ENCODE peak calls at places on chromosomes 5 and 9, in seven cellular contexts. X is esophagus squamous epithelium, H is fibroblast of lung, F is cardiac muscle cell, Q is lower lobe of right lung, T is HCT116, S is upper lobe of right lung. O is an unnamed sample. For H3K4me1, the result is how much of the 10 kb centered on the place peaks cover.

GRCh38 chr9:91198405-91198804 is 163.3 kb downstream of the AUH start:
- DNase-seq in X (no peak), H (peak), F (no peak), Q (no peak), T (no peak), S (no peak), O (no peak)

GRCh38 chr5:109347252-109347888 is 62.4 kb downstream of the PJA2 start:
- DNase-seq in X (no peak), H (no peak), F (no peak), Q (no peak), T (no peak), S (peak), O (peak)

GRCh38 chr5:150604894-150605440 is 35.5 kb upstream of the SYNPO start:
- DNase-seq in X (no peak), H (no peak), F (no peak), Q (peak), T (no peak), S (no peak), O (no peak)

GRCh38 chr5:125891326-125891725 is 531.9 kb upstream of the GRAMD2B start:
- DNase-seq in X (no peak), H (no peak), F (no peak), Q (no peak), T (no peak), S (no peak), O (no peak)

GRCh38 chr9:26058111-26058895 is 380.1 kb upstream of the TUSC1 start:
- DNase-seq in X (no peak), H (no peak), F (no peak), Q (no peak), T (no peak), S (no peak), O (no peak)

GRCh38 chr9:72703574-72703973 is 182.2 kb downstream of the TMC1 start:
- DNase-seq in X (no peak), H (no peak), F (peak), Q (no peak), T (no peak), S (no peak), O (no peak)

GRCh38 chr9:121660876-121661275 is 9.4 kb downstream of the DAB2IP start:
- DNase-seq in X (no peak), H (no peak), F (no peak), Q (no peak), T (no peak), S (no peak), O (no peak)

GRCh38 chr9:128128836-128129590 is 1.5 kb upstream of the PTGES2 start:
- DNase-seq in X (no peak), H (no peak), F (no peak), Q (peak), T (no peak), S (no peak), O (no peak)

GRCh38 chr9:69393425-69393824 is 68.4 kb downstream of the ENTREP1 start:
- DNase-seq in X (no peak), H (no peak), F (no peak), Q (no peak), T (no peak), S (no peak), O (no peak)

GRCh38 chr9:98873535-98874432 is 66.3 kb downstream of the GALNT12 start:
- DNase-seq in X (no peak), H (peak), F (peak), Q (no peak), T (no peak), S (no peak), O (no peak)

GRCh38 chr9:138066049-138066448 is 188.5 kb downstream of the CACNA1B start:
- DNase-seq in X (no peak), H (no peak), F (no peak), Q (no peak), T (no peak), S (peak), O (no peak)

DNA sequence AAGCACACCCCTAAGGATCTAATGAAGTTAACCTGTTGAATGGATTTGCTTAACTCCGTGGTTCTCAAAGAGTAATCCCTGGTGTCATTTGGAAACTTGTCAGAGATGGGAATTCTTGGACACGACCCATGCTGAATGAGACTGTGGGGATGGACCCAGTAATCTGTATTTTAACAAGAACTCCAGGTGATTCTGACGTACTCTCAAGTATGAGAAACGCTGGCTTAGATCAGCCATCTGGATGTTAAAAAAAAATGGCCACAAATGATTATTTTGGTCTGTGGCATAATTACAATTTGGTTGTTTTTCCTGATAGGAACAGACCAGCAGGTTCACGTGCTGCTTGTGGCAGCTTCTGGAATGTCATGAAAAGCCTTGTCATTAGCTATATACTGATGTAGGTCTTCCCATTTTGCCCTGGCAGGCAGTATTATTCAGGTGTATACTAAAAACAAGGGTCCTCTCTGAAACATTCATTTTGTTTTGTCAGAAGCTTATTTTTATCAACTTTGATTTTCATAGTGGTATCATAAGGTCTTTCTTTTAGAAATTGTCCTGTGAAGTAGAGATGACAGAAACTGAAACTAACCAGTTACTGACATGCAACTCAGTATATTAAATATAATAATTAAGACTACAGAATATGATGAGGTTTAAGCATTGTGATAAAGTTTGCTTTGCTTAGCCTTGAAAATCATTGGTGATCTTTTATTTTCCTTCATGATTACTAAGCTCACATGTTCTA is 15.4 kb downstream of the CPEB4 start:
- DNase-seq in X (no peak), H (no peak), F (no peak), Q (no peak), T (no peak), S (no peak), O (no peak)
- H3K4me1 ChIP-seq in X (under half), H (under half), F (under half), Q (half or more), T (under half), S (half or more), O (under half)

DNA sequence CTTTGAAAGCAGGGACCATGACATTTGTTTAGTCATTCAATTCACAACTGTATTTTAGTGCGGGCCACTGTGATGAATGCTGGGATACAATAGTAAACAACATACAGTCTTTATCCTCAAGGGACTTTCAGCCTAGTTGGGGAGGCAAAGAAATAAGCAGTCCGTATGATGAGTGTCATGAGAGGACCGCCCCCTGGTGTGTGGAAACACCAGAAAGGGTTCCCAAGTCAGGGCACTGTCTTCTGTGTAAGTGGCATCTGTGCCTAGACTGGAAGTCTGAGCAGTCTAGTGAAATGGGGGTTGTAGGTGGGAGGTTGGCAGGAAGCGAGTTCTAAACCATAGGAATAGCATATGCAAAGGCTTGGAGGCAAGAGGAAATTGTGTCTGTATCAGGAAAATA is 6.8 kb downstream of the C9orf43 start:
- DNase-seq in X (no peak), H (no peak), F (no peak), Q (no peak), T (no peak), S (no peak), O (no peak)
- TF ChIP-seq CTCF in X (no peak), H (no peak), F (no peak), Q (no peak), T (no peak), S (no peak), O (no peak)

GRCh38 chr5:139650689-139651501 is 2.7 kb downstream of the CXXC5 start:
- DNase-seq in X (no peak), H (no peak), F (no peak), Q (peak), T (no peak), S (peak), O (no peak)
- H3K4me1 ChIP-seq in X (half or more), H (under half), F (half or more), Q (half or more), T (half or more), S (half or more), O (half or more)

DNA sequence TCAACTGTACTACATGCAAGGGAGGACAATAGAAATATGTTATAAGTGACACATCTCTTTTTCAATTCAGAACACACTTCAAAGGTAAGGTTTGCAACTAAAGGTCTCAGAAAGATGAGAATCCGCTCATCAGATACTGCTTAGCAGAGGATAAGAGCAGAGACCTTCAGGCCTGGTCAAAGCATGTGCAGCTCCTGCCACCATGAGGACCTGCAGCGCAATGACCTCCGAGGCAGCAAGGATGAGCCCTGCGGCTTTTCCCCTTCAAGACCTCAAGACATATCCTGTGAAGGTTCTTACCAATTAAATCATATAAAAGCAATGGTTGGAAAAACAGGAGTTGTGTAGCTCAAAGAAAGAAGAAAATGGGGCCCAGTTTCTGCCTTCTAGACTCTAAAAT is 135.8 kb downstream of the TRIM36 start:
- DNase-seq in X (no peak), H (no peak), F (no peak), Q (no peak), T (no peak), S (no peak), O (peak)
- TF ChIP-seq CTCF in X (no peak), H (no peak), F (no peak), Q (no peak), T (peak), S (no peak), O (peak)

GRCh38 chr9:124394596-124394995 is 20.6 kb downstream of the PSMB7 start:
- DNase-seq in X (no peak), H (no peak), F (no peak), Q (no peak), T (no peak), S (no peak), O (no peak)

GRCh38 chr9:124392254-124392653 is 23.0 kb downstream of the PSMB7 start:
- DNase-seq in X (no peak), H (no peak), F (no peak), Q (peak), T (no peak), S (peak), O (peak)

GRCh38 chr9:124392855-124393460 is 22.3 kb downstream of the PSMB7 start:
- DNase-seq in X (no peak), H (peak), F (peak), Q (no peak), T (peak), S (no peak), O (peak)

GRCh38 chr9:124395826-124396225 is 19.4 kb downstream of the PSMB7 start:
- DNase-seq in X (no peak), H (no peak), F (no peak), Q (no peak), T (no peak), S (no peak), O (no peak)

GRCh38 chr9:124394167-124394566 is 21.1 kb downstream of the PSMB7 start:
- DNase-seq in X (no peak), H (no peak), F (no peak), Q (no peak), T (no peak), S (no peak), O (no peak)
- H3K4me1 ChIP-seq in X (under half), H (under half), F (under half), Q (under half), T (under half), S (under half), O (under half)

DNA sequence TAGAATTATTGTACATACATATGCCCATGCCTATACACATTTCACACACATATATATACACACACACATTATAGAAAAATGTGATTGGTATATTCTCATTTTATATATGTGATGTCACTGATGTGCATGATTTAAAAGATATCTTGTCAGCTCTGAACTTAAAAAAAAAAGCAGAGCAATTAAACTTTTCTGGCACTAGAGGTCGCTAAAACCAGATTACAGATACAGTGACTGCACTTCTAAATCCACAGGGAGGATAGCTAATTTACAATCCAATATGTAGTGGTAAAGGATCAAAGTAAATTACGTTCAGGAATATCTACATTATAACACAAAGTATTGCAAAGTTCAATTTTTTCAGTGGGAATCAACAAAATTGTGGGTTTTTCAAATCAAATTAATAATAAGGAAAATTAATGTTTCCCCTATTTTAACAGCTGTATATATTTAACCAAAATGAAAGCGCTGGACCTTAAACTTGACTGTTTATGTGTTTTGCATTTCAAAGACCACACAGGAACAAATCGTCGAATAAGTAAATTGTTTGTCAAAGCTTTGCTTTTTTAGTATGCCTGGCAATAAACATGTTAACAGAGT is 1201.2 kb upstream of the C9orf72 start:
- DNase-seq in X (no peak), H (peak), F (peak), Q (no peak), T (peak), S (no peak), O (peak)
- TF ChIP-seq CTCF in X (peak), H (no peak), F (peak), Q (peak), T (peak), S (peak), O (peak)

GRCh38 chr9:77901038-77901437 is 130.6 kb downstream of the GNAQ start:
- DNase-seq in X (no peak), H (no peak), F (no peak), Q (no peak), T (no peak), S (no peak), O (no peak)

GRCh38 chr9:77901771-77902170 is 129.8 kb downstream of the GNAQ start:
- DNase-seq in X (no peak), H (no peak), F (no peak), Q (no peak), T (no peak), S (no peak), O (no peak)

GRCh38 chr9:77906991-77907390 is 124.6 kb downstream of the GNAQ start:
- DNase-seq in X (no peak), H (peak), F (no peak), Q (no peak), T (no peak), S (no peak), O (no peak)

GRCh38 chr9:77907581-77907980 is 124.0 kb downstream of the GNAQ start:
- DNase-seq in X (no peak), H (peak), F (no peak), Q (no peak), T (no peak), S (no peak), O (no peak)

GRCh38 chr9:77903666-77904248 is 127.9 kb downstream of the GNAQ start:
- DNase-seq in X (no peak), H (no peak), F (no peak), Q (no peak), T (no peak), S (no peak), O (no peak)
- H3K4me1 ChIP-seq in X (under half), H (under half), F (under half), Q (under half), T (under half), S (under half), O (under half)

DNA sequence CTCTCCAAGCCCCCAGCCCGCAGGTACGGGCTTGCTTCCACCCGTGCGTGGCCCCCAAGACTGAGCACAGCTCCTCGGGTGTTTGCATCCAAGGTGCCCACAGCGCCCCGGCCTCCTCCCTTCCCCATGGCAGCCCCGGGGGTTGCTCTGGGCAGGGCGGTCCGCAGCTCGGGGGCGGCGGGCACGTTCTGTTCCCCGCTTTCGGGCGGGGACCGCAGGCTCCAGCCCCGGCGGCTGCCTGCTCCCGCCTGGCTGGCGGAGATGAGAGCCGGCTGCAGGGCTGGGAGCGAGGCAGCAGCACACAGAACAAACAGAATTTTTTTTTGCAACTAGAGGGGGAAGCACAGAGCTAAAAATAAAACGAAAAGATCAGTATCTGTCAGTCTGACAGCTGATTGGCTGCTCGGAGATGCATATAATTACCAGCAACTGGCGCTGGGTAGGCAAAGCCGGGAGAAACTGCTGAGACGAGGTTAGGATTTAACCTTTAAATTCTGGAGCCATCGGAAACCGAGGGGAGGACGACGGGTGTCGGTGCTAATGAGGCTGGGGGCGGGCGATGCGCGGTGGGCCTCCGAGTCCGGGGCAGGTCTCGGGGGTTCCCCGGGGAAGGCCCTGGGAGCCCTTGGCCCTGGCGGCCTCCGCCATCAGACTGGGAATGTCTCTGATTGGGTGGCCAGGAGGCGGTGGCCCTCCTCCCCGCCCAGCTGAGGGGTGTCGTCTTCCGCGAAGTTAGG is 142.7 kb upstream of the IER5L start:
- DNase-seq in X (no peak), H (peak), F (peak), Q (peak), T (no peak), S (peak), O (peak)
- TF ChIP-seq CTCF in X (no peak), H (no peak), F (peak), Q (peak), T (no peak), S (peak), O (peak)

O was measured in A673.